ENCODE peak calls at places on chromosomes 13 and 19, in four cellular contexts. T is PC-9, Q is ovary, P is heart right ventricle. Z is an unnamed sample. For H3K9me3 and H3K4me1, the result is how much of the 10 kb centered on the place peaks cover.

GRCh38 chr19:18390075-18390909 is 4.3 kb downstream of the GDF15 start:
- DNase-seq in T (no peak), Q (no peak), P (no peak), Z (no peak)

GRCh38 chr19:2477141-2477710 is 1.3 kb downstream of the GADD45B start:
- DNase-seq in T (peak), Q (peak), P (peak), Z (no peak)

GRCh38 chr19:49875801-49876421 is 1.2 kb downstream of the AKT1S1 start:
- DNase-seq in T (no peak), Q (peak), P (peak), Z (peak)

GRCh38 chr19:41083516-41083915 is 4.7 kb upstream of the CYP2A13 start:
- DNase-seq in T (peak), Q (no peak), P (no peak), Z (no peak)

GRCh38 chr19:18226956-18227780 is 930 bp upstream of the PDE4C start:
- DNase-seq in T (no peak), Q (no peak), P (no peak), Z (no peak)

GRCh38 chr13:28408235-28408848 is 86.6 kb downstream of the FLT1 start:
- DNase-seq in T (no peak), Q (peak), P (peak), Z (no peak)

GRCh38 chr19:39438270-39438934 is 2.7 kb upstream of the RPS16 start:
- DNase-seq in T (peak), Q (no peak), P (no peak), Z (no peak)

GRCh38 chr13:51451134-51451466 is 1.7 kb downstream of the INTS6 start:
- DNase-seq in T (no peak), Q (no peak), P (no peak), Z (no peak)

GRCh38 chr19:2252481-2253105 is 3.5 kb downstream of the AMH start:
- DNase-seq in T (no peak), Q (no peak), P (no peak), Z (peak)

GRCh38 chr13:101529419-101529818 is 76.9 kb downstream of the ITGBL1 start:
- DNase-seq in T (no peak), Q (no peak), P (no peak), Z (no peak)

GRCh38 chr19:39701291-39701690 is 3.0 kb upstream of the LGALS14 start:
- DNase-seq in T (no peak), Q (no peak), P (no peak), Z (no peak)

GRCh38 chr13:48741377-48741776 is 87.6 kb downstream of the CYSLTR2 start:
- DNase-seq in T (no peak), Q (no peak), P (no peak), Z (no peak)

GRCh38 chr13:81048026-81048461 is 707.1 kb upstream of the SPRY2 start:
- DNase-seq in T (no peak), Q (no peak), P (no peak), Z (peak)

GRCh38 chr13:95426631-95427030 is 125.4 kb upstream of the ABCC4 start:
- DNase-seq in T (no peak), Q (no peak), P (no peak), Z (peak)

GRCh38 chr13:43908156-43909126 is 28.7 kb downstream of the LACC1 start:
- DNase-seq in T (peak), Q (no peak), P (no peak), Z (no peak)

GRCh38 chr19:39398297-39398864 is 7.2 kb downstream of the MED29 start:
- DNase-seq in T (peak), Q (peak), P (peak), Z (no peak)

GRCh38 chr19:48868196-48868886 is at the start of gene PLEKHA4:
- DNase-seq in T (no peak), Q (peak), P (peak), Z (peak)

GRCh38 chr19:45558399-45558878 is 26.2 kb downstream of the OPA3 start:
- DNase-seq in T (no peak), Q (no peak), P (no peak), Z (peak)

GRCh38 chr19:45872095-45872919 is 8.2 kb downstream of the FOXA3 start:
- DNase-seq in T (no peak), Q (no peak), P (no peak), Z (no peak)

GRCh38 chr13:64855506-64855905 is 2374.6 kb downstream of the PCDH9 start:
- DNase-seq in T (no peak), Q (no peak), P (no peak), Z (peak)

GRCh38 chr19:15702590-15702930 is 25.3 kb upstream of the OR10H2 start:
- DNase-seq in T (peak), Q (peak), P (peak), Z (peak)

GRCh38 chr19:18477042-18477760 is 39.3 kb upstream of the ISYNA1 start:
- DNase-seq in T (no peak), Q (no peak), P (no peak), Z (no peak)

GRCh38 chr19:39736088-39736487 is 1.7 kb downstream of the CLC start:
- DNase-seq in T (no peak), Q (no peak), P (no peak), Z (no peak)

GRCh38 chr13:110716235-110716505 is 2.7 kb downstream of the ING1 start:
- DNase-seq in T (peak), Q (peak), P (peak), Z (no peak)

GRCh38 chr19:35347171-35347929 is at the start of gene FFAR1:
- DNase-seq in T (no peak), Q (peak), P (no peak), Z (no peak)

GRCh38 chr19:23056516-23056915 is 53.5 kb upstream of the ZNF728 start:
- DNase-seq in T (no peak), Q (no peak), P (no peak), Z (no peak)

GRCh38 chr19:23052349-23052748 is 49.4 kb upstream of the ZNF728 start:
- DNase-seq in T (no peak), Q (no peak), P (no peak), Z (no peak)

GRCh38 chr19:23055501-23055900 is 52.5 kb upstream of the ZNF728 start:
- DNase-seq in T (no peak), Q (no peak), P (no peak), Z (no peak)

GRCh38 chr19:23054456-23054855 is 51.5 kb upstream of the ZNF728 start:
- DNase-seq in T (no peak), Q (no peak), P (no peak), Z (no peak)

DNA sequence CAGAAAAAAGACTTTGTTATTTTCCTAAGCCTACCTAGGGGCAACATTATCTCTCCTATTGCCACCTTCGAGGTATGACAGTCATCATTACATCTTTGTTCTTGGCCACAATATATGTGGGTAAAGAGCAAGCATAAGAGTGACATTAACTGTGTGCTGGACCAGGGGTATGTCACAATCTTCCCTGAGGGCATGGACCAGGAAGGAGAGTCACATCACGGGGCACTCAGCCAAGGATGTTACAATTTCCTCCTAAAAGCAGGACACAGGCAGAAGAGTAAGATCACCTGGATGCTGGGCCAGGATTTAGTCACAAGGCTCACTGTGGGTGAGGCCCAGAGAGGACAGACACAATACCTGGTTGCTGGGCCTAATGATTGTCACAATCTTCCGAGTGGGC is 53.0 kb upstream of the ZNF728 start:
- DNase-seq in T (no peak), Q (no peak), P (no peak), Z (no peak)
- H3K9me3 ChIP-seq in T (under half), Q (under half), P (under half), Z (under half)

DNA sequence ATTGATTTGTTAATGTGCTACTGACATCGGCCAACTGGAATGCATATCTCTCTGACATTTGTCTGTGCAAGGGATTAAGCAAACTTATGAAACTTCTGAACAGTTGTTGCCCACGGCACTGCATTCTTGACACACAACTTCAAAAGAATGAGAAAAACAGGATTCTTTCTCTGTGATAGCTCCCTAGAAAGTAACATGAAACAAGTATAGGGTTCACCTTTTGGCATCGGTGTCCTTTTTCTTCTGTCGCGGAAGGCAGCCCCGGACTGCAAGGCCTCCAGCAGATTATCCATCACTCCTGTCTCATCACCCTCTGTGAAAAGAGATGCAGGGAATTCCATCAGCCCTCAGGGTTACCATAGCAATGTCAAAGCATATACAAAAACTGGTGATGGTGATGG is 389.2 kb downstream of the DIAPH3 start:
- DNase-seq in T (peak), Q (no peak), P (no peak), Z (no peak)
- H3K4me1 ChIP-seq in T (under half), Q (under half), P (under half), Z (under half)

DNA sequence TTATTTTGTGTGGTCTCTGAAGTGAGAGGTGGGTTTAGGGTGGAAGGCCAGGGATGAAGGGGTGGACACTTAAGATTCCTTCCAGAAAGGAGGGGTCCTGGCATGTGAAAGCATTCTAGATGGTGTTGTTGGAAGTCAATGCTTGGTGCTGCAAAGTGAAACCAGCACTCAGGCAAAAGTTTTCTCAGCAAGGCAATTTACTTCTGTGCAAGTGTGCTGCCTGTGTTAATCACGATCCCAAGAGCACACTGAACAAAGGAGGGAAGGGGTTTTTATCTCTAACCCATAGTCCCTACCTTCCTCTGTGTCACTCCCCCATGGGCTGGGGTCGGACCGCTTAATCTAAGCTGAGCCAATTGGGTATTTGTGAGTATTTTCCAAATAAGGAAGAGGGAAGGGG is 1.3 kb downstream of the ZNF134 start:
- DNase-seq in T (no peak), Q (no peak), P (no peak), Z (no peak)
- H3K9me3 ChIP-seq in T (under half), Q (under half), P (half or more), Z (under half)

DNA sequence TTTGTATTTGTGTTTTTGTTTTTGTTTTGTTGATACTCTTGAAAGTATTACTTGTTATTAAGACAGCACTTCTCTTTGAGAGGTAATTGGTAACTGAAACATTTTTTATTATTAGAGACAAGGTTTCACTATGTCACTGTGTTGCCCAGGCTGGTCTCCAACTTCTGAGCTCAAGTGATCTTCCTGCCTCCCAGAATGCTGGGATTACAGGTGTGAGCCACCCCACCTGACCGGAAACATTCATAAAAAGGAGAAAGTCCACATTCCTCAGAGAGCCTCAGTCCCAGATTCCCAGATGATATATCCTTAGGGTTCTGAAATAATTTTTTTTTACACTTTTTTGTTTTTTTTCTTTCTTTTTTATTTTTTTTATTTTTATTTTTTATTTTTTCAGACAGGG is 2.7 kb downstream of the CARM1 start:
- DNase-seq in T (peak), Q (no peak), P (no peak), Z (no peak)
- H3K4me1 ChIP-seq in T (under half), Q (under half), P (under half), Z (under half)

GRCh38 chr13:54261856-54262255 is 1233.2 kb downstream of the OLFM4 start:
- DNase-seq in T (no peak), Q (no peak), P (no peak), Z (no peak)
- H3K9me3 ChIP-seq in T (under half), Q (under half), P (under half), Z (under half)

DNA sequence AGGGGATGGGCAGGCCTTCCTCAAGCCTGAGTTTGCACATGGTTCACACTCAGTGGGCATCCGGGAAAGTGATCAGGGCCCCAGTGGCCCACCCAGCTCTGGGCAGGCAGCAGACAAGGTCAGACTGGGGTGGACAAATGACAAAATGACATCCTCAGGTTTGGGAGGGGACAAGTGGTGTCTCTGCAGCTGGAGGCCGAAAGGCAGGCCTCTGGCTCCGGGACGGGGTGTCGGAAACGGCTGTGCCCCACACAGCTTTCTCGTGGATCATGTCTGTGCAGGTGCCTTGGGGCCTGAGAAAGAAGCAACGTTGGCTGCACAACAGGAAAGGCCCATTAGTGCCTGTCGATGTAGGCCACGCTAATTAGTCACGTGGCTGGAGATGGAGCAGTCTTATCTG is 44.0 kb downstream of the CHST8 start:
- DNase-seq in T (no peak), Q (no peak), P (no peak), Z (no peak)
- H3K4me1 ChIP-seq in T (under half), Q (under half), P (under half), Z (under half)

GRCh38 chr13:103275079-103275478 is 208.9 kb upstream of the SLC10A2 start:
- DNase-seq in T (no peak), Q (no peak), P (no peak), Z (no peak)

GRCh38 chr13:103273825-103274224 is 207.6 kb upstream of the SLC10A2 start:
- DNase-seq in T (no peak), Q (no peak), P (no peak), Z (no peak)

GRCh38 chr13:103275708-103276107 is 209.5 kb upstream of the SLC10A2 start:
- DNase-seq in T (no peak), Q (no peak), P (no peak), Z (no peak)

GRCh38 chr13:103277099-103277498 is 210.9 kb upstream of the SLC10A2 start:
- DNase-seq in T (no peak), Q (no peak), P (no peak), Z (no peak)

DNA sequence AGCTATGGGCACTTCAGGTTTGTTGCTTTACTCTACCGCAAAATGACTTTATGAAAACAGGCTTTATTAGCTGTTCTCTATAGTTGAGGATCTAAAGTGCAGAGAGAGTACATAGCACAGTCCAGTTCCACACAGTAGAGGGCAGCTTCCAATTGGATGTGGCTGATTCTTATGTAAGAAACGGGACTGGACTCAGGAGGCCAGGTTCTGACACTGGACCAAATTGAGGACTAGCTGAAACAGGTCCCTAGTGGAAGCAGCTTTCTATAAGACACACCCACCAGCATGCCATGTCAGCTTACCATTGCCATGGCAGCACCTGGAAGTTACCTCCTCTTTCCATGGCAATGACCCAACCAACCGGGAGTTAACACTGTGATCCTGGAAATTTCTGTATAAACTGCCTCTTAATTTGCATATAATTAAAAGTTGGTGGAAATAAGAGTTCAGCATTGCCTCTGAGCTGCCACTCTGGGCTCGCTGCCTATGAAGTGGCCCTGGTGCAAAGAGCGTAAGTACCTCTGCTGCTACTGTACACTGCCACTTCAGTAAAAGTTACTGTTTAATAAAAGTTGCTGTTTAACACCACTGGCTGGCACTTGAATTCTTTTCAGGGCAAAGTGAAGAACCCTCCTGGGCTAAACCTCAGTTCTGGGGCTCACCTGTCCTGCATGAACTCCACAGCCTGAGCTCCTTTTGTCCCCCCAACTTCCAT is 211.9 kb upstream of the SLC10A2 start:
- DNase-seq in T (no peak), Q (no peak), P (no peak), Z (no peak)
- H3K9me3 ChIP-seq in T (under half), Q (under half), P (under half), Z (under half)

GRCh38 chr19:47260476-47260875 is 4.2 kb downstream of the CCDC9 start:
- DNase-seq in T (peak), Q (no peak), P (no peak), Z (no peak)

GRCh38 chr19:47256688-47257410 is 524 bp downstream of the CCDC9 start:
- DNase-seq in T (peak), Q (peak), P (peak), Z (peak)

GRCh38 chr19:47258434-47258833 is 2.1 kb downstream of the CCDC9 start:
- DNase-seq in T (peak), Q (no peak), P (no peak), Z (no peak)

GRCh38 chr19:47257411-47258169 is 1.3 kb downstream of the CCDC9 start:
- DNase-seq in T (no peak), Q (peak), P (no peak), Z (no peak)

GRCh38 chr19:47258895-47259555 is 2.7 kb downstream of the CCDC9 start:
- DNase-seq in T (peak), Q (no peak), P (no peak), Z (no peak)
- H3K4me1 ChIP-seq in T (under half), Q (under half), P (under half), Z (under half)

GRCh38 chr13:113810640-113811039 is 51.6 kb downstream of the TMEM255B start:
- DNase-seq in T (no peak), Q (no peak), P (no peak), Z (no peak)
- H3K9me3 ChIP-seq in T (under half), Q (under half), P (under half), Z (under half)